ENCODE peak calls at places on chromosomes 3 and 15, in six cellular contexts. G is CD8-positive, alpha-beta T cell; V is dorsolateral prefrontal cortex; E is pancreas; C is mammary epithelial cell; N is stomach. L is an unnamed sample.

GRCh38 chr15:95687686-95688085 is 642.8 kb upstream of the NR2F2 start:
- DNase-seq in G (no peak), V (no peak), E (no peak), C (peak), N (no peak), L (no peak)

GRCh38 chr3:9901967-9902366 is 681 bp upstream of the IL17RE start:
- DNase-seq in G (no peak), V (no peak), E (no peak), C (no peak), N (no peak), L (no peak)

GRCh38 chr3:194586839-194587238 is 46.4 kb downstream of the TMEM44 start:
- DNase-seq in G (no peak), V (no peak), E (no peak), C (peak), N (no peak), L (no peak)

GRCh38 chr3:133663569-133664313 is 2.0 kb upstream of the TOPBP1 start:
- DNase-seq in G (no peak), V (no peak), E (no peak), C (peak), N (no peak), L (no peak)

GRCh38 chr3:128805771-128806170 is 73.6 kb upstream of the ACAD9 start:
- DNase-seq in G (no peak), V (no peak), E (no peak), C (peak), N (no peak), L (no peak)

GRCh38 chr3:102169915-102170479 is 264.8 kb upstream of the ZPLD1 start:
- DNase-seq in G (no peak), V (no peak), E (no peak), C (no peak), N (no peak), L (no peak)

GRCh38 chr15:42184736-42185135 is 23.4 kb downstream of the VPS39 start:
- DNase-seq in G (no peak), V (no peak), E (no peak), C (no peak), N (no peak), L (no peak)

GRCh38 chr3:179811321-179812095 is 158.7 kb downstream of the USP13 start:
- DNase-seq in G (no peak), V (no peak), E (no peak), C (peak), N (peak), L (no peak)

GRCh38 chr15:47987908-47988532 is 132.8 kb upstream of the SLC24A5 start:
- DNase-seq in G (no peak), V (no peak), E (no peak), C (peak), N (no peak), L (no peak)

GRCh38 chr3:81581966-81582599 is 179.4 kb downstream of the GBE1 start:
- DNase-seq in G (no peak), V (no peak), E (no peak), C (peak), N (peak), L (no peak)

GRCh38 chr15:27774638-27775037 is 324.5 kb downstream of the OCA2 start:
- DNase-seq in G (no peak), V (no peak), E (no peak), C (no peak), N (no peak), L (no peak)
- H3K27ac ChIP-seq in G (no peak), V (no peak), E (no peak), C (no peak), N (no peak), L (no peak)

DNA sequence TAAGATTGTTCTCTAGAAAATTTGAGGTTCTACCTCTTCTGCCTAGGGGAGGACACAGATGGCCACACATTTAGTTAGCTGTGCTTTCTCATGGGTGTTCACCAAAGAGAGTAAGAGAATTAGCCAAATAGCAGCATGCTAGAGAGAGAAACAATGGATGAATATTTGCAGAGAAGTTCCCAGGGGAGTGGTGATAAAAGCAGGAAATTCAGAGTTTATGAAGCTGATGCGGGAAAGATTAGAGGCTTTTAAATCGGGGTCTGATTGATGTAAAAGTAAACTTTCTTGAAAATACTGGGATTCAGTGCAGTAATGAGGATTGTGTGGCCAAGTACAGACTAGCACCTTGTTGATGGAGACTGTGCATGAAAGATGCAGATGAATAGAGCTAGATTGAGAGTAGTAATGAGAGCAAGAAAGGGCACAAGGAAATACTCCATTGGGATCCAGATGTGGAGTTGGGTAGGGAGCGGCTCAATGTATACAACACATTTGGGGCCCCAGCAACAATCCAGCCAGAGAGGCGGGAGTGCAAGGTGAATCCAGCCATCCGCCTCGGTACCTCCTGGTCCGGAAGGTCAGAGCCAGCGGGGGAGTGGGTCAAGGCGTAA is 8.8 kb downstream of the ISL2 start:
- DNase-seq in G (no peak), V (no peak), E (no peak), C (no peak), N (no peak), L (no peak)
- H3K4me3 ChIP-seq in G (no peak), V (no peak), E (peak), C (no peak), N (peak), L (peak)

GRCh38 chr3:173411288-173412064 is 13.9 kb downstream of the NLGN1 start:
- DNase-seq in G (no peak), V (no peak), E (no peak), C (peak), N (no peak), L (no peak)
- TF ChIP-seq CTCF in G (no peak), V (peak), E (no peak), C (peak), N (no peak), L (no peak)

GRCh38 chr15:92928351-92928750 is 28.2 kb downstream of the CHD2 start:
- DNase-seq in G (no peak), V (no peak), E (no peak), C (no peak), N (no peak), L (no peak)
- H3K27ac ChIP-seq in G (no peak), V (peak), E (no peak), C (no peak), N (no peak), L (no peak)

GRCh38 chr15:85582719-85583089 is 202.3 kb downstream of the AKAP13 start:
- DNase-seq in G (peak), V (no peak), E (no peak), C (no peak), N (peak), L (no peak)
- H3K4me3 ChIP-seq in G (peak), V (peak), E (peak), C (no peak), N (peak), L (peak)

L was measured in coronary artery.